ENCODE peak calls at places on chromosomes 3 and 15, in four cellular contexts. M, C, R and D are unnamed samples.

GRCh38 chr15:57604502-57604901 is 12.8 kb downstream of the MYZAP start:
- DNase-seq in R (no peak), M (no peak), C (no peak), D (no peak)

GRCh38 chr15:37289109-37289765 is 188.9 kb upstream of the MEIS2 start:
- DNase-seq in C (no peak), R (no peak), M (peak), D (peak)

GRCh38 chr15:70853270-70853854 is 595 bp downstream of the LARP6 start:
- DNase-seq in C (no peak), R (no peak), M (no peak), D (peak)

GRCh38 chr3:171049831-171050444 is 23.4 kb upstream of the SLC2A2 start:
- DNase-seq in C (peak), M (peak), R (peak), D (peak)

GRCh38 chr3:185728630-185729334 is 96.1 kb downstream of the IGF2BP2 start:
- DNase-seq in C (no peak), M (no peak), R (no peak), D (no peak)

GRCh38 chr15:37262922-37263608 is 162.7 kb upstream of the MEIS2 start:
- DNase-seq in R (no peak), C (no peak), M (no peak), D (no peak)

GRCh38 chr15:24916305-24917009 is 38.3 kb upstream of the SNRPN start:
- DNase-seq in R (no peak), C (no peak), M (no peak), D (no peak)

GRCh38 chr3:69181592-69182211 is 59.3 kb upstream of the LMOD3 start:
- DNase-seq in R (no peak), C (no peak), M (peak), D (no peak)

GRCh38 chr3:105823149-105823866 is 45.5 kb downstream of the CBLB start:
- DNase-seq in R (no peak), M (peak), C (no peak), D (no peak)

GRCh38 chr3:155398046-155398445 is 104.6 kb upstream of the STRIT1 start:
- DNase-seq in C (no peak), M (no peak), R (no peak), D (no peak)

GRCh38 chr3:64444619-64445317 is 219.5 kb upstream of the PRICKLE2 start:
- DNase-seq in M (no peak), C (no peak), R (no peak), D (peak)

GRCh38 chr3:189166334-189166733 is 5.4 kb upstream of the TPRG1 start:
- DNase-seq in C (no peak), M (no peak), R (no peak), D (no peak)

GRCh38 chr15:68776477-68777270 is 44.0 kb downstream of the ANP32A start:
- DNase-seq in R (no peak), M (no peak), C (no peak), D (no peak)

GRCh38 chr3:147521646-147522045 is 112.5 kb downstream of the ZIC1 start:
- DNase-seq in C (no peak), R (no peak), M (no peak), D (no peak)

GRCh38 chr15:32053717-32054116 is 23.4 kb downstream of the CHRNA7 start:
- DNase-seq in M (no peak), R (no peak), C (no peak), D (no peak)

GRCh38 chr15:99437315-99438221 is 128.2 kb upstream of the MEF2A start:
- DNase-seq in M (no peak), C (no peak), R (no peak), D (no peak)

GRCh38 chr3:72319202-72320095 is 528.8 kb downstream of the SHQ1 start:
- DNase-seq in R (peak), M (no peak), C (no peak), D (no peak)

GRCh38 chr3:157838457-157838856 is 267.8 kb downstream of the SHOX2 start:
- DNase-seq in R (no peak), M (no peak), C (no peak), D (no peak)

GRCh38 chr3:43001094-43001553 is 22.0 kb downstream of the GASK1A start:
- DNase-seq in M (peak), R (no peak), C (no peak), D (no peak)

GRCh38 chr3:10421996-10422395 is 83.4 kb downstream of the ATP2B2 start:
- DNase-seq in C (no peak), M (no peak), R (no peak), D (no peak)

GRCh38 chr3:159724627-159725026 is 264.0 kb upstream of the IL12A start:
- DNase-seq in R (no peak), C (no peak), M (no peak), D (no peak)

GRCh38 chr3:57972421-57973111 is 35.7 kb upstream of the FLNB start:
- DNase-seq in C (no peak), M (no peak), R (no peak), D (no peak)

GRCh38 chr15:70274255-70274654 is 176.5 kb upstream of the TLE3 start:
- DNase-seq in M (no peak), R (no peak), C (no peak), D (no peak)

GRCh38 chr15:83769411-83769960 is 115.6 kb downstream of the ADAMTSL3 start:
- DNase-seq in R (no peak), C (peak), M (no peak), D (no peak)

GRCh38 chr3:11201246-11202024 is 47.1 kb downstream of the HRH1 start:
- DNase-seq in C (no peak), M (peak), R (no peak), D (no peak)

GRCh38 chr3:131007782-131008181 is 18.8 kb downstream of the ASTE1 start:
- DNase-seq in M (no peak), C (no peak), R (no peak), D (no peak)

GRCh38 chr15:78633348-78633747 is 7.7 kb downstream of the CHRNB4 start:
- DNase-seq in C (no peak), R (no peak), M (no peak), D (no peak)

GRCh38 chr3:66098436-66098835 is 59.7 kb upstream of the MAGI1 start:
- DNase-seq in R (no peak), C (no peak), M (no peak), D (no peak)

GRCh38 chr3:127691974-127692373 is 19.2 kb downstream of the ABTB1 start:
- DNase-seq in C (no peak), M (no peak), R (no peak), D (no peak)

DNA sequence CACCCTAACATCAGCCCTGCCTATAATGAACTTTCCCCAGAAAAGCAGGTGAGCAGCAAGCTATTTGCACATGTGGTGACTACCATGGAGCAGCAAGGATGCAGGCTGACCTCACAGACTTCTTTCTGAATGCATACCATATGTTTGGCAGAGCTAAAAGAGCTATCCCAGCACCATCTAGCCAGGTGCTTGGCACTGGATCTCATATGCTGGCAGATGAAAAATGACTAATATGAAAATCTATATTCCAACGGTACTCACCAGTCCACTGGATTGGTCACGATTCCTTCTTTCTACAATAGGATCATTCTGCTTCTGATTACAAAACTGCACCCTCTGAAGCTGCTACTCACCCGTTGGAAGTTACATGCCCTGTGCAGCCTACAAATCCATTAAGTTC is 714.3 kb upstream of the CFAP20DC start:
- DNase-seq in C (no peak), R (no peak), M (no peak), D (no peak)
- TF ChIP-seq REST in C (no peak), R (no peak), M (no peak), D (no peak)

GRCh38 chr3:190266265-190266914 is 55.9 kb downstream of the CLDN1 start:
- DNase-seq in M (no peak), R (no peak), C (no peak), D (no peak)
- H3K9ac ChIP-seq in M (no peak), R (no peak), C (no peak), D (no peak)

DNA sequence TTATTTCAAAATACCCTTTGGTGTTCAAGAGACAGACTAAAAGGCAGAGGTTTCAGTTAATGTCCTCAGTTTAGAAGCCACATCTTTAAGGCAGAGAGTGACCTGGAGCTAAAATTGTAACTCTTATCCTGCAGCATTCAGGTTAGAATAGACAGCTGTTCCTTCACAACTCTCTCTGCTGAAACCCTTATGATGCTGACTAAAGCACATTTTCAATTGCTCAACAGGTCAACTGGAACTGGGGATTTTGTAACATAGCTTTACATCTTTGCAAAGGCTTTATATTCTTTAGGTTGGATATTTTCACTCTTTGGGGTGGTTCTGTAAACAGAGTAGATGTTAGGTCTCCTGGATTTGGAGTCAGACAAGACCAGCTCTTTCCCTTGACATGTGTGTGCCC is 20.3 kb upstream of the PLSCR4 start:
- DNase-seq in R (no peak), C (no peak), M (no peak), D (no peak)
- TF ChIP-seq CHD2 in R (no peak), C (no peak), M (no peak), D (no peak)

GRCh38 chr3:186825294-186825821 is 17.2 kb upstream of the ADIPOQ start:
- DNase-seq in C (no peak), R (peak), M (no peak), D (no peak)
- TF ChIP-seq REST in C (no peak), R (no peak), M (no peak), D (no peak)